ENCODE peak calls at places on chromosomes 4 and X, in four cellular contexts. P, D, N and X are unnamed samples.

GRCh38 chr4:60452259-60452658 is 747.9 kb upstream of the ADGRL3 start:
- DNase-seq in P (no peak), D (no peak), N (no peak), X (no peak)

GRCh38 chrX:10634681-10635161 is 14.3 kb upstream of the MID1 start:
- DNase-seq in D (no peak), N (peak; percentile 15), P (no peak), X (no peak)

GRCh38 chrX:2908125-2908685 is 20.9 kb downstream of the ARSD start:
- DNase-seq in D (no peak), N (no peak), P (no peak), X (no peak)

GRCh38 chr4:156971623-156972369 is at the start of gene PDGFC:
- DNase-seq in D (peak; percentile 68), N (peak; percentile 66), P (peak; percentile 36), X (peak; percentile 77)

GRCh38 chrX:31099536-31100090 is 27.8 kb upstream of the FTHL17 start:
- DNase-seq in P (no peak), N (no peak), D (no peak), X (no peak)

GRCh38 chrX:49263631-49264030 is 879 bp downstream of the FOXP3 start:
- DNase-seq in N (no peak), D (no peak), P (no peak), X (no peak)

GRCh38 chrX:48003367-48003757 is 427 bp downstream of the ZNF182 start:
- DNase-seq in N (no peak), D (peak; percentile 5), P (no peak), X (no peak)

GRCh38 chrX:95318882-95319281 is 1365.8 kb upstream of the DIAPH2 start:
- DNase-seq in P (no peak), D (no peak), N (no peak), X (no peak)

GRCh38 chr4:107791902-107792301 is 32.8 kb upstream of the SGMS2 start:
- DNase-seq in N (no peak), P (no peak), D (no peak), X (no peak)

GRCh38 chr4:151950993-151951726 is 190.4 kb upstream of the GATB start:
- DNase-seq in P (no peak), N (no peak), D (no peak), X (no peak)

GRCh38 chr4:26459054-26459755 is 31.1 kb downstream of the CCKAR start:
- DNase-seq in N (no peak), D (no peak), P (peak; percentile 20), X (no peak)

GRCh38 chr4:182254381-182254780 is 11.2 kb downstream of the TENM3 start:
- DNase-seq in D (no peak), P (no peak), N (no peak), X (no peak)

GRCh38 chr4:24642941-24643628 is 58.7 kb upstream of the DHX15 start:
- DNase-seq in N (no peak), D (no peak), P (no peak), X (no peak)

GRCh38 chr4:15920723-15921591 is 17.6 kb downstream of the FGFBP1 start:
- DNase-seq in P (no peak), N (peak; percentile 46), D (no peak), X (no peak)